ENCODE peak calls at places on chromosomes 2 and 18, in ten cellular contexts. One of them, this sample, is unnamed.

GRCh38 chr2:233929352-233929843 is 12.2 kb downstream of the TRPM8 start:
- DNase-seq in spleen: no peak
- DNase-seq in body of pancreas: no peak
- DNase-seq in suprapubic skin: no peak
- DNase-seq in A549: peak; percentile 37
- DNase-seq in stomach: no peak
- DNase-seq in heart left ventricle: no peak
- DNase-seq in adrenal gland: no peak
- DNase-seq in prostate gland: no peak
- DNase-seq in transverse colon: peak; percentile 20
- DNase-seq in this sample: no peak

GRCh38 chr2:27453968-27454367 is 11.8 kb downstream of the KRTCAP3 start:
- DNase-seq in suprapubic skin: no peak
- DNase-seq in prostate gland: no peak
- DNase-seq in transverse colon: no peak
- DNase-seq in spleen: no peak
- DNase-seq in body of pancreas: no peak
- DNase-seq in A549: no peak
- DNase-seq in heart left ventricle: no peak
- DNase-seq in stomach: no peak
- DNase-seq in adrenal gland: no peak
- DNase-seq in this sample: no peak

GRCh38 chr2:50546790-50547189 is 485.1 kb downstream of the NRXN1 start:
- DNase-seq in stomach: no peak
- DNase-seq in suprapubic skin: no peak
- DNase-seq in prostate gland: no peak
- DNase-seq in A549: no peak
- DNase-seq in adrenal gland: no peak
- DNase-seq in body of pancreas: no peak
- DNase-seq in spleen: no peak
- DNase-seq in heart left ventricle: no peak
- DNase-seq in transverse colon: no peak
- DNase-seq in this sample: no peak

GRCh38 chr18:77548790-77549420 is 299.3 kb downstream of the GALR1 start:
- DNase-seq in transverse colon: no peak
- DNase-seq in heart left ventricle: no peak
- DNase-seq in prostate gland: no peak
- DNase-seq in body of pancreas: no peak
- DNase-seq in adrenal gland: no peak
- DNase-seq in stomach: no peak
- DNase-seq in spleen: no peak
- DNase-seq in suprapubic skin: no peak
- DNase-seq in A549: no peak
- DNase-seq in this sample: no peak

GRCh38 chr2:96959406-96960110 is 26.8 kb downstream of the FAM178B start:
- DNase-seq in spleen: peak; percentile 57
- DNase-seq in heart left ventricle: no peak
- DNase-seq in adrenal gland: no peak
- DNase-seq in transverse colon: no peak
- DNase-seq in prostate gland: no peak
- DNase-seq in stomach: no peak
- DNase-seq in suprapubic skin: no peak
- DNase-seq in A549: no peak
- DNase-seq in body of pancreas: no peak
- DNase-seq in this sample: no peak

GRCh38 chr18:49757513-49758262 is 55.6 kb downstream of the ACAA2 start:
- DNase-seq in heart left ventricle: no peak
- DNase-seq in prostate gland: no peak
- DNase-seq in stomach: no peak
- DNase-seq in spleen: no peak
- DNase-seq in suprapubic skin: peak; percentile 56
- DNase-seq in body of pancreas: no peak
- DNase-seq in adrenal gland: no peak
- DNase-seq in transverse colon: no peak
- DNase-seq in A549: peak; percentile 6
- DNase-seq in this sample: no peak

GRCh38 chr18:74976331-74976909 is 232.5 kb downstream of the PTGR3 start:
- DNase-seq in body of pancreas: no peak
- DNase-seq in prostate gland: no peak
- DNase-seq in heart left ventricle: no peak
- DNase-seq in adrenal gland: peak; percentile 66
- DNase-seq in A549: no peak
- DNase-seq in suprapubic skin: no peak
- DNase-seq in spleen: no peak
- DNase-seq in transverse colon: no peak
- DNase-seq in stomach: no peak
- DNase-seq in this sample: no peak

GRCh38 chr2:33579226-33579625 is 19.9 kb downstream of the FAM98A start:
- DNase-seq in body of pancreas: no peak
- DNase-seq in heart left ventricle: no peak
- DNase-seq in suprapubic skin: no peak
- DNase-seq in A549: no peak
- DNase-seq in transverse colon: no peak
- DNase-seq in prostate gland: no peak
- DNase-seq in spleen: no peak
- DNase-seq in stomach: no peak
- DNase-seq in adrenal gland: no peak
- DNase-seq in this sample: no peak

GRCh38 chr2:69437751-69438154 is 518 bp upstream of the NFU1 start:
- DNase-seq in suprapubic skin: no peak
- DNase-seq in adrenal gland: peak; percentile 73
- DNase-seq in heart left ventricle: peak; percentile 55
- DNase-seq in prostate gland: peak; percentile 60
- DNase-seq in transverse colon: peak; percentile 42
- DNase-seq in stomach: peak; percentile 36
- DNase-seq in spleen: no peak
- DNase-seq in body of pancreas: peak; percentile 52
- DNase-seq in A549: no peak
- DNase-seq in this sample: no peak

GRCh38 chr2:18891598-18892345 is 302.4 kb upstream of the NT5C1B start:
- DNase-seq in spleen: no peak
- DNase-seq in A549: no peak
- DNase-seq in adrenal gland: no peak
- DNase-seq in prostate gland: no peak
- DNase-seq in suprapubic skin: no peak
- DNase-seq in body of pancreas: no peak
- DNase-seq in transverse colon: no peak
- DNase-seq in heart left ventricle: no peak
- DNase-seq in stomach: no peak
- DNase-seq in this sample: no peak

GRCh38 chr18:35478520-35479435 is 19.0 kb downstream of the INO80C start:
- DNase-seq in A549: peak; percentile 90
- DNase-seq in prostate gland: no peak
- DNase-seq in spleen: no peak
- DNase-seq in heart left ventricle: no peak
- DNase-seq in transverse colon: peak; percentile 43
- DNase-seq in suprapubic skin: no peak
- DNase-seq in adrenal gland: peak; percentile 78
- DNase-seq in stomach: peak; percentile 68
- DNase-seq in body of pancreas: no peak
- DNase-seq in this sample: no peak

GRCh38 chr2:43939695-43940094 is 56.1 kb downstream of the LRPPRC start:
- DNase-seq in A549: no peak
- DNase-seq in body of pancreas: no peak
- DNase-seq in stomach: no peak
- DNase-seq in prostate gland: no peak
- DNase-seq in adrenal gland: no peak
- DNase-seq in spleen: no peak
- DNase-seq in heart left ventricle: no peak
- DNase-seq in transverse colon: no peak
- DNase-seq in suprapubic skin: no peak
- DNase-seq in this sample: no peak

GRCh38 chr2:51165534-51166260 is 133.8 kb upstream of the NRXN1 start:
- DNase-seq in body of pancreas: no peak
- DNase-seq in A549: no peak
- DNase-seq in stomach: no peak
- DNase-seq in adrenal gland: no peak
- DNase-seq in prostate gland: no peak
- DNase-seq in heart left ventricle: no peak
- DNase-seq in suprapubic skin: no peak
- DNase-seq in transverse colon: no peak
- DNase-seq in spleen: no peak
- DNase-seq in this sample: no peak

GRCh38 chr2:220553150-220553549 is 925.7 kb downstream of the SLC4A3 start:
- DNase-seq in heart left ventricle: no peak
- DNase-seq in prostate gland: no peak
- DNase-seq in A549: no peak
- DNase-seq in body of pancreas: no peak
- DNase-seq in spleen: no peak
- DNase-seq in adrenal gland: no peak
- DNase-seq in suprapubic skin: no peak
- DNase-seq in transverse colon: no peak
- DNase-seq in stomach: no peak
- DNase-seq in this sample: no peak

GRCh38 chr2:233819884-233820765 is 34.2 kb downstream of the HJURP start:
- DNase-seq in heart left ventricle: no peak
- DNase-seq in adrenal gland: no peak
- DNase-seq in prostate gland: no peak
- DNase-seq in spleen: peak; percentile 58
- DNase-seq in transverse colon: peak; percentile 4
- DNase-seq in A549: no peak
- DNase-seq in stomach: peak; percentile 19
- DNase-seq in suprapubic skin: peak; percentile 69
- DNase-seq in body of pancreas: no peak
- DNase-seq in this sample: peak; percentile 30

GRCh38 chr2:85813211-85813977 is 59.6 kb downstream of the ATOH8 start:
- DNase-seq in adrenal gland: no peak
- DNase-seq in prostate gland: no peak
- DNase-seq in stomach: no peak
- DNase-seq in transverse colon: no peak
- DNase-seq in body of pancreas: no peak
- DNase-seq in heart left ventricle: no peak
- DNase-seq in spleen: no peak
- DNase-seq in A549: no peak
- DNase-seq in suprapubic skin: peak; percentile 72
- DNase-seq in this sample: no peak

GRCh38 chr2:214519258-214519818 is 108.5 kb downstream of the VWC2L start:
- DNase-seq in adrenal gland: no peak
- DNase-seq in spleen: no peak
- DNase-seq in prostate gland: no peak
- DNase-seq in stomach: no peak
- DNase-seq in heart left ventricle: no peak
- DNase-seq in transverse colon: no peak
- DNase-seq in suprapubic skin: no peak
- DNase-seq in A549: no peak
- DNase-seq in body of pancreas: no peak
- DNase-seq in this sample: no peak

GRCh38 chr18:25941556-25941955 is 148.9 kb downstream of the SS18 start:
- DNase-seq in body of pancreas: no peak
- DNase-seq in A549: no peak
- DNase-seq in stomach: no peak
- DNase-seq in heart left ventricle: no peak
- DNase-seq in spleen: no peak
- DNase-seq in adrenal gland: no peak
- DNase-seq in suprapubic skin: no peak
- DNase-seq in transverse colon: no peak
- DNase-seq in prostate gland: no peak
- DNase-seq in this sample: no peak

GRCh38 chr18:55778731-55779460 is 190.9 kb upstream of the TCF4 start:
- DNase-seq in stomach: no peak
- DNase-seq in body of pancreas: no peak
- DNase-seq in A549: no peak
- DNase-seq in prostate gland: no peak
- DNase-seq in heart left ventricle: no peak
- DNase-seq in transverse colon: no peak
- DNase-seq in spleen: no peak
- DNase-seq in adrenal gland: no peak
- DNase-seq in suprapubic skin: no peak
- DNase-seq in this sample: no peak
- H3K27ac ChIP-seq in stomach: peak overlapping the region; percentile 66
- H3K27ac ChIP-seq in body of pancreas: no peak overlapping the region
- H3K27ac ChIP-seq in A549: no peak overlapping the region
- H3K27ac ChIP-seq in prostate gland: no peak overlapping the region
- H3K27ac ChIP-seq in heart left ventricle: peak overlapping the region; percentile 85
- H3K27ac ChIP-seq in transverse colon: peak overlapping the region; percentile 42
- H3K27ac ChIP-seq in spleen: peak overlapping the region; percentile 52
- H3K27ac ChIP-seq in adrenal gland: no peak overlapping the region
- H3K27ac ChIP-seq in suprapubic skin: peak overlapping the region; percentile 78
- H3K27ac ChIP-seq in this sample: peak overlapping the region; percentile 52

DNA sequence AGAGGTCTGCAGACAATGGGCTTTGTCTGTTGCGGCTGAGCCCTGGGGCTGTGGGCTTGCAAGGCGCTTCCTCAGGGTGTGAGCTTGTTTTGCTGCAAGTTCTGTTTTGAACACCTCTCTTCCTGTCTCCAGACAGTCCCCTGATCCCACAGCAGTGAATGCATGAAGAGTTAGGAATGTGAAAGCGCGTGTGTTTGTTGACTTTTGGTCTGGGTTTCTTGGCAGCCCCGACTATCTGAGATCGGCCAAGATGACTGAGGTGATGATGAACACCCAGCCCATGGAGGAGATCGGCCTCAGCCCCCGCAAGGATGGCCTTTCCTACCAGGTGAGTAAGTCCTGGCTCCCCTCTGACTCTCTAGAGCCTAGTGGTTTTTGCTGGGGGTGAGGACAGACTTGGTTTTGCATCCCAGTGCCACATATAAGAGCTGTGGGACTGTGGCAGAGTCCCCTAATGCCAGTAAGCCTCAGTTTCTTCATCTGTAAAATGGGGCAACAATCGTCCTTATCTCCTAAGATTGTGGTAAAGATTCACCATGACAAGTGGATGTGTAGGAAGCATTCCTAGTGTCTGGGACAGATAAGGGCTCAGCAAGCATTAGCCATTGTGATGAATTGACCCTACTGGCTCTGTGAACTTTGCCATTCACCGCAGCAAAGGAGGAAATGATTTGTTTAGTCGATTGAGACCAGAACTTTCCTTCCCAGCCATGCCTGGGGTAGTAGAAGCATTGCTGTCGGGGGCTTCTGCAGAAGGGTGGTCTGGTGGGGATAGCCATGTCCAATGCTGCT is 3.0 kb downstream of the LBH start:
- DNase-seq in body of pancreas: no peak
- DNase-seq in prostate gland: peak; percentile 72
- DNase-seq in spleen: peak; percentile 79
- DNase-seq in heart left ventricle: no peak
- DNase-seq in adrenal gland: peak; percentile 55
- DNase-seq in A549: peak; percentile 89
- DNase-seq in suprapubic skin: no peak
- DNase-seq in stomach: peak; percentile 35
- DNase-seq in transverse colon: peak; percentile 30
- DNase-seq in this sample: peak; percentile 72
- H3K4me1 ChIP-seq in body of pancreas: peaks cover 28% of the 10 kb centered on the region
- H3K4me1 ChIP-seq in prostate gland: no peaks in the 10 kb centered on the region
- H3K4me1 ChIP-seq in spleen: peaks cover 85% of the 10 kb centered on the region
- H3K4me1 ChIP-seq in heart left ventricle: peaks cover 78% of the 10 kb centered on the region
- H3K4me1 ChIP-seq in adrenal gland: peaks cover 24% of the 10 kb centered on the region
- H3K4me1 ChIP-seq in A549: peaks cover 63% of the 10 kb centered on the region
- H3K4me1 ChIP-seq in suprapubic skin: peaks cover 66% of the 10 kb centered on the region
- H3K4me1 ChIP-seq in stomach: peaks cover 79% of the 10 kb centered on the region
- H3K4me1 ChIP-seq in transverse colon: peaks cover 19% of the 10 kb centered on the region
- H3K4me1 ChIP-seq in this sample: peaks cover 9% of the 10 kb centered on the region

GRCh38 chr2:241235859-241236593 is 47.5 kb downstream of the ANO7 start:
- DNase-seq in suprapubic skin: no peak
- DNase-seq in transverse colon: no peak
- DNase-seq in stomach: no peak
- DNase-seq in adrenal gland: no peak
- DNase-seq in spleen: no peak
- DNase-seq in heart left ventricle: no peak
- DNase-seq in A549: no peak
- DNase-seq in body of pancreas: no peak
- DNase-seq in prostate gland: no peak
- DNase-seq in this sample: no peak
- TF ChIP-seq POLR2A in suprapubic skin: no peak
- TF ChIP-seq POLR2A in transverse colon: no peak
- TF ChIP-seq POLR2A in stomach: no peak
- TF ChIP-seq POLR2A in adrenal gland: no peak
- TF ChIP-seq POLR2A in spleen: no peak
- TF ChIP-seq POLR2A in heart left ventricle: no peak
- TF ChIP-seq POLR2A in A549: no peak
- TF ChIP-seq POLR2A in body of pancreas: no peak
- TF ChIP-seq POLR2A in prostate gland: no peak
- TF ChIP-seq POLR2A in this sample: no peak

GRCh38 chr18:47917923-47918610 is 12.4 kb downstream of the SMAD2 start:
- DNase-seq in suprapubic skin: no peak
- DNase-seq in A549: no peak
- DNase-seq in adrenal gland: no peak
- DNase-seq in body of pancreas: no peak
- DNase-seq in spleen: no peak
- DNase-seq in transverse colon: no peak
- DNase-seq in stomach: no peak
- DNase-seq in heart left ventricle: no peak
- DNase-seq in prostate gland: no peak
- DNase-seq in this sample: no peak
- H3K27ac ChIP-seq in suprapubic skin: no peak overlapping the region
- H3K27ac ChIP-seq in A549: peak overlapping the region; percentile 40
- H3K27ac ChIP-seq in adrenal gland: no peak overlapping the region
- H3K27ac ChIP-seq in body of pancreas: no peak overlapping the region
- H3K27ac ChIP-seq in spleen: no peak overlapping the region
- H3K27ac ChIP-seq in transverse colon: no peak overlapping the region
- H3K27ac ChIP-seq in stomach: no peak overlapping the region
- H3K27ac ChIP-seq in heart left ventricle: no peak overlapping the region
- H3K27ac ChIP-seq in prostate gland: no peak overlapping the region
- H3K27ac ChIP-seq in this sample: no peak overlapping the region